ENCODE peak calls at places on chromosomes 13 and 19, in six cellular contexts. One of them, this sample, is unnamed.

GRCh38 chr13:113006660-113007059 is 37.6 kb downstream of the MCF2L start:
- DNase-seq in left lung: no peak
- DNase-seq in transverse colon: no peak
- DNase-seq in HCT116: no peak
- DNase-seq in cardiac muscle cell: no peak
- DNase-seq in pancreas: no peak
- DNase-seq in this sample: no peak

GRCh38 chr19:11538232-11539036 is at the start of gene CNN1:
- DNase-seq in left lung: no peak
- DNase-seq in transverse colon: peak; percentile 75
- DNase-seq in pancreas: no peak
- DNase-seq in HCT116: no peak
- DNase-seq in cardiac muscle cell: peak; percentile 91
- DNase-seq in this sample: peak; percentile 53

GRCh38 chr13:39107484-39108040 is 69.3 kb downstream of the NHLRC3 start:
- DNase-seq in left lung: no peak
- DNase-seq in transverse colon: no peak
- DNase-seq in pancreas: no peak
- DNase-seq in HCT116: no peak
- DNase-seq in cardiac muscle cell: no peak
- DNase-seq in this sample: peak; percentile 32

GRCh38 chr13:34469212-34469983 is 472.7 kb upstream of the NBEA start:
- DNase-seq in transverse colon: no peak
- DNase-seq in cardiac muscle cell: no peak
- DNase-seq in HCT116: no peak
- DNase-seq in pancreas: no peak
- DNase-seq in left lung: no peak
- DNase-seq in this sample: peak; percentile 13

GRCh38 chr13:30866692-30867669 is 39.1 kb upstream of the MEDAG start:
- DNase-seq in HCT116: no peak
- DNase-seq in pancreas: no peak
- DNase-seq in transverse colon: no peak
- DNase-seq in cardiac muscle cell: peak; percentile 41
- DNase-seq in left lung: no peak
- DNase-seq in this sample: peak; percentile 69

GRCh38 chr19:39971380-39971841 is 446 bp downstream of the PSMC4 start:
- DNase-seq in pancreas: no peak
- DNase-seq in cardiac muscle cell: no peak
- DNase-seq in left lung: peak; percentile 82
- DNase-seq in HCT116: no peak
- DNase-seq in transverse colon: no peak
- DNase-seq in this sample: no peak

GRCh38 chr13:89796196-89796595 is 1551.3 kb upstream of the MIR17HG start:
- DNase-seq in HCT116: no peak
- DNase-seq in cardiac muscle cell: no peak
- DNase-seq in pancreas: no peak
- DNase-seq in left lung: no peak
- DNase-seq in transverse colon: no peak
- DNase-seq in this sample: no peak

GRCh38 chr19:40465025-40465780 is at the start of gene BLVRB:
- DNase-seq in transverse colon: peak; percentile 63
- DNase-seq in cardiac muscle cell: no peak
- DNase-seq in HCT116: no peak
- DNase-seq in left lung: no peak
- DNase-seq in pancreas: no peak
- DNase-seq in this sample: no peak

GRCh38 chr13:46630419-46631183 is 77.6 kb downstream of the LRCH1 start:
- DNase-seq in transverse colon: no peak
- DNase-seq in left lung: no peak
- DNase-seq in pancreas: no peak
- DNase-seq in HCT116: no peak
- DNase-seq in cardiac muscle cell: no peak
- DNase-seq in this sample: no peak

GRCh38 chr19:18785179-18786124 is 5.7 kb downstream of the COMP start:
- DNase-seq in cardiac muscle cell: peak; percentile 86
- DNase-seq in HCT116: peak; percentile 60
- DNase-seq in pancreas: peak; percentile 81
- DNase-seq in left lung: peak; percentile 89
- DNase-seq in transverse colon: peak; percentile 88
- DNase-seq in this sample: peak; percentile 98

GRCh38 chr13:91639316-91639715 is 240.9 kb downstream of the GPC5 start:
- DNase-seq in cardiac muscle cell: no peak
- DNase-seq in pancreas: no peak
- DNase-seq in left lung: no peak
- DNase-seq in HCT116: no peak
- DNase-seq in transverse colon: no peak
- DNase-seq in this sample: no peak

GRCh38 chr19:36086326-36086725 is 24.6 kb upstream of the OVOL3 start:
- DNase-seq in HCT116: no peak
- DNase-seq in pancreas: no peak
- DNase-seq in cardiac muscle cell: no peak
- DNase-seq in transverse colon: no peak
- DNase-seq in left lung: no peak
- DNase-seq in this sample: no peak

GRCh38 chr13:24272452-24273161 is 36.8 kb upstream of the C1QTNF9 start:
- DNase-seq in HCT116: no peak
- DNase-seq in pancreas: no peak
- DNase-seq in left lung: peak; percentile 77
- DNase-seq in transverse colon: no peak
- DNase-seq in cardiac muscle cell: no peak
- DNase-seq in this sample: no peak

GRCh38 chr13:64723735-64724134 is 2506.4 kb downstream of the PCDH9 start:
- DNase-seq in pancreas: no peak
- DNase-seq in transverse colon: no peak
- DNase-seq in cardiac muscle cell: peak; percentile 24
- DNase-seq in HCT116: peak; percentile 80
- DNase-seq in left lung: no peak
- DNase-seq in this sample: peak; percentile 58

GRCh38 chr13:110886475-110887241 is 28.2 kb downstream of the ANKRD10 start:
- DNase-seq in HCT116: no peak
- DNase-seq in transverse colon: no peak
- DNase-seq in pancreas: no peak
- DNase-seq in left lung: no peak
- DNase-seq in cardiac muscle cell: no peak
- DNase-seq in this sample: no peak

GRCh38 chr13:94234766-94235165 is 244.7 kb downstream of the DCT start:
- DNase-seq in left lung: no peak
- DNase-seq in transverse colon: no peak
- DNase-seq in pancreas: no peak
- DNase-seq in HCT116: no peak
- DNase-seq in cardiac muscle cell: no peak
- DNase-seq in this sample: no peak

GRCh38 chr13:111390522-111391270 is 70.3 kb downstream of the TEX29 start:
- DNase-seq in transverse colon: no peak
- DNase-seq in HCT116: no peak
- DNase-seq in left lung: no peak
- DNase-seq in pancreas: no peak
- DNase-seq in cardiac muscle cell: no peak
- DNase-seq in this sample: no peak

GRCh38 chr19:48301886-48302599 is 23.3 kb upstream of the EMP3 start:
- DNase-seq in pancreas: no peak
- DNase-seq in left lung: no peak
- DNase-seq in transverse colon: no peak
- DNase-seq in cardiac muscle cell: no peak
- DNase-seq in HCT116: no peak
- DNase-seq in this sample: no peak
- H3K4me3 ChIP-seq in pancreas: no peak overlapping the region
- H3K4me3 ChIP-seq in left lung: no peak overlapping the region
- H3K4me3 ChIP-seq in transverse colon: no peak overlapping the region
- H3K4me3 ChIP-seq in cardiac muscle cell: no peak overlapping the region
- H3K4me3 ChIP-seq in HCT116: no peak overlapping the region
- H3K4me3 ChIP-seq in this sample: no peak overlapping the region

DNA sequence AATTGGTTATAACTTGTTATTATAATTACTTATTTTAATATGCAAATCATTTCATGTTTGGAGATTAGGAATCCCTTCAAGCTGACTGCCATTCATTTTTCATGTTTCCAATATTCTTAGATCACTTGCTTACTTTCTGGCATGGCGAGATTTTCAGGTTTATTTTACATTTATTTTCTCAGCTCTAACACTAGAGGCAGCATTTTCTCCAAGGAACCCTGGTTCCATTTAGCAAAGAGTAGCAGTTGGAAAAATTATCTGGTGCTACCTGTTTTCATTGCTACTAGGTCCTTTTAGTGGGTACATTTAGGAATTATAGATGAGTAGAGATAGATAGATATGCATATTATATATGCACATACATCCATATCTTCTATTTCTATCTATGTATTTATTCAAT is 90.9 kb upstream of the TRPC4 start:
- DNase-seq in pancreas: no peak
- DNase-seq in left lung: no peak
- DNase-seq in transverse colon: no peak
- DNase-seq in HCT116: no peak
- DNase-seq in cardiac muscle cell: no peak
- DNase-seq in this sample: no peak
- TF ChIP-seq CTCF in pancreas: no peak
- TF ChIP-seq CTCF in left lung: no peak
- TF ChIP-seq CTCF in transverse colon: no peak
- TF ChIP-seq CTCF in HCT116: no peak
- TF ChIP-seq CTCF in cardiac muscle cell: peak; percentile 31
- TF ChIP-seq CTCF in this sample: peak; percentile 48

GRCh38 chr19:17107546-17108452 is 32.2 kb downstream of the MYO9B start:
- DNase-seq in transverse colon: peak; percentile 77
- DNase-seq in HCT116: peak; percentile 84
- DNase-seq in pancreas: peak; percentile 52
- DNase-seq in left lung: peak; percentile 92
- DNase-seq in cardiac muscle cell: no peak
- DNase-seq in this sample: peak; percentile 80

GRCh38 chr19:17108453-17108784 is 32.8 kb downstream of the MYO9B start:
- DNase-seq in HCT116: no peak
- DNase-seq in transverse colon: no peak
- DNase-seq in cardiac muscle cell: no peak
- DNase-seq in pancreas: no peak
- DNase-seq in left lung: no peak
- DNase-seq in this sample: no peak

GRCh38 chr19:17109962-17110598 is 34.5 kb downstream of the MYO9B start:
- DNase-seq in left lung: peak; percentile 94
- DNase-seq in pancreas: no peak
- DNase-seq in transverse colon: peak; percentile 65
- DNase-seq in cardiac muscle cell: no peak
- DNase-seq in HCT116: no peak
- DNase-seq in this sample: no peak

GRCh38 chr19:17110599-17110966 is 35.0 kb downstream of the MYO9B start:
- DNase-seq in pancreas: no peak
- DNase-seq in HCT116: no peak
- DNase-seq in cardiac muscle cell: no peak
- DNase-seq in transverse colon: no peak
- DNase-seq in left lung: no peak
- DNase-seq in this sample: no peak

GRCh38 chr19:17109300-17109699 is 33.7 kb downstream of the MYO9B start:
- DNase-seq in cardiac muscle cell: no peak
- DNase-seq in HCT116: no peak
- DNase-seq in transverse colon: no peak
- DNase-seq in left lung: no peak
- DNase-seq in pancreas: no peak
- DNase-seq in this sample: no peak
- H3K4me1 ChIP-seq in cardiac muscle cell: peaks cover 3% of the 10 kb centered on the region
- H3K4me1 ChIP-seq in HCT116: peaks cover 21% of the 10 kb centered on the region
- H3K4me1 ChIP-seq in transverse colon: peaks cover 42% of the 10 kb centered on the region
- H3K4me1 ChIP-seq in left lung: peaks cover 5% of the 10 kb centered on the region
- H3K4me1 ChIP-seq in pancreas: peaks cover 3% of the 10 kb centered on the region
- H3K4me1 ChIP-seq in this sample: peaks cover 13% of the 10 kb centered on the region

DNA sequence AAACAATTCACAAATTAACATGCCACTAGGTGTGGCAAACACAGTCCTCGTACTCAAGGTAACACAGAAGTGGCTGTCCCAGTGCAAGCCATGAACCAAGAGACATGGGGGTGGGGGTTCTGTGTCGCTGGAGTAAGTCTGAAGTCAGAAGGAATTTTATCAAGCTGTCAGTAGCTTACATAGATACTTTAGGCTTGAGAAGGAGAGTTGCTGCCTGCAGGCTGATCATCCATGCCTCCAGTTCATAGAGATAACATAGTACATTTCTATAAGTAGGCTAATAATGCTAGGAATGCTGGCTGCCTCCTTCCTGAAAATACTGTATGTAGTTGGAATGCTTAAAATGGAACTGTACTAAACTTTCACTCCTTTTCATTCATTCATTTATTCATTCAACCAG is 70.2 kb downstream of the CAB39L start:
- DNase-seq in transverse colon: no peak
- DNase-seq in pancreas: no peak
- DNase-seq in HCT116: no peak
- DNase-seq in cardiac muscle cell: peak; percentile 84
- DNase-seq in left lung: no peak
- DNase-seq in this sample: no peak
- H3K4me3 ChIP-seq in transverse colon: no peak overlapping the region
- H3K4me3 ChIP-seq in pancreas: no peak overlapping the region
- H3K4me3 ChIP-seq in HCT116: no peak overlapping the region
- H3K4me3 ChIP-seq in cardiac muscle cell: no peak overlapping the region
- H3K4me3 ChIP-seq in left lung: no peak overlapping the region
- H3K4me3 ChIP-seq in this sample: no peak overlapping the region

GRCh38 chr19:50679177-50680125 is 30.2 kb downstream of the C19orf81 start:
- DNase-seq in left lung: peak; percentile 90
- DNase-seq in pancreas: peak; percentile 67
- DNase-seq in HCT116: peak; percentile 87
- DNase-seq in cardiac muscle cell: peak; percentile 84
- DNase-seq in transverse colon: peak; percentile 77
- DNase-seq in this sample: peak; percentile 59
- TF ChIP-seq CTCF in left lung: no peak
- TF ChIP-seq CTCF in pancreas: no peak
- TF ChIP-seq CTCF in HCT116: no peak
- TF ChIP-seq CTCF in cardiac muscle cell: no peak
- TF ChIP-seq CTCF in transverse colon: no peak
- TF ChIP-seq CTCF in this sample: no peak

DNA sequence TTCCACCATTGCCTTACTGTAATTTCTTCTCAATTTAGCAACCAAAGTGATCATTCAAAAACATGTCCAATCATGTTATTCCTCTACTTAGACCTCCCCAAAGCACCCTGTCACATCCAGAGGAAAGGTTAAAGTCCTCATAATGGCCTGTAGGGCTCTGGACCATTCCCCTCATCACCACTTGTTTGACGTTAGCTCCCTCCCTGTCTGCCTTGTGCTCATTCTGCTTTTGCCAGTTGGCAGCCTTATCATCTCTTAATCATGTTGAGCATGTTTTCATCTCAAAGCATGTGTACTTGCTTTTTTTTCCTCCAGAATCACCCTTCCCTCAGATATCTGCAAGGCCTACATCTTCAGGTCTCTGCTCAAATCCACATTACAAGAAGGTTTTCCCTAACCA is 25.8 kb downstream of the UBAC2 start:
- DNase-seq in cardiac muscle cell: no peak
- DNase-seq in transverse colon: no peak
- DNase-seq in pancreas: no peak
- DNase-seq in HCT116: no peak
- DNase-seq in left lung: no peak
- DNase-seq in this sample: no peak
- H3K4me1 ChIP-seq in cardiac muscle cell: peaks cover 10% of the 10 kb centered on the region
- H3K4me1 ChIP-seq in transverse colon: peaks cover 54% of the 10 kb centered on the region
- H3K4me1 ChIP-seq in pancreas: peaks cover 12% of the 10 kb centered on the region
- H3K4me1 ChIP-seq in HCT116: peaks cover 11% of the 10 kb centered on the region
- H3K4me1 ChIP-seq in left lung: no peaks in the 10 kb centered on the region
- H3K4me1 ChIP-seq in this sample: no peaks in the 10 kb centered on the region

This sample was measured in BE2C.